ENCODE peak calls at places on chromosomes 16 and 17, in five cellular contexts. W, F, L, D and Q are unnamed samples.

GRCh38 chr17:18191967-18192366 is 8.3 kb downstream of the ALKBH5 start:
- DNase-seq in F (no peak), W (no peak), L (no peak), D (no peak), Q (no peak)

GRCh38 chr17:29116652-29117439 is 63.4 kb downstream of the MYO18A start:
- DNase-seq in W (peak; percentile 73), F (no peak), L (peak; percentile 71), D (peak; percentile 85), Q (peak; percentile 90)

GRCh38 chr17:32805029-32805976 is 71.6 kb downstream of the MYO1D start:
- DNase-seq in L (no peak), D (no peak), F (no peak), W (no peak), Q (no peak)

GRCh38 chr16:52799149-52799548 is 252.2 kb upstream of the TOX3 start:
- DNase-seq in F (no peak), W (no peak), D (no peak), L (no peak), Q (no peak)

GRCh38 chr17:56367381-56367780 is 214.1 kb downstream of the ANKFN1 start:
- DNase-seq in W (no peak), D (no peak), F (no peak), L (no peak), Q (no peak)

GRCh38 chr16:31704138-31704537 is 169.5 kb upstream of the ZNF267 start:
- DNase-seq in D (no peak), L (no peak), W (no peak), F (no peak), Q (no peak)

GRCh38 chr16:56932588-56933265 is 785 bp downstream of the HERPUD1 start:
- DNase-seq in L (peak; percentile 86), F (peak; percentile 80), D (peak; percentile 84), W (peak; percentile 70), Q (no peak)

GRCh38 chr16:12057276-12057675 is 80.7 kb downstream of the SNX29 start:
- DNase-seq in L (peak; percentile 68), D (no peak), W (no peak), F (no peak), Q (no peak)

GRCh38 chr17:27424941-27425340 is 31.3 kb upstream of the KSR1 start:
- DNase-seq in F (no peak), L (no peak), W (no peak), D (no peak), Q (no peak)

GRCh38 chr17:50021681-50022370 is 26.8 kb upstream of the DLX3 start:
- DNase-seq in L (no peak), D (no peak), F (no peak), W (no peak), Q (peak; percentile 65)

GRCh38 chr16:67202426-67202825 is 3.5 kb downstream of the ELMO3 start:
- DNase-seq in W (no peak), D (no peak), F (no peak), L (no peak), Q (no peak)

GRCh38 chr16:2150418-2151187 is 2.2 kb downstream of the RAB26 start:
- DNase-seq in W (no peak), D (no peak), L (peak; percentile 49), F (no peak), Q (no peak)

GRCh38 chr16:22397459-22397858 is 23.0 kb upstream of the CDR2 start:
- DNase-seq in L (peak; percentile 95), D (no peak), F (no peak), W (no peak), Q (no peak)

GRCh38 chr16:1428511-1428910 is 2.4 kb upstream of the PERCC1 start:
- DNase-seq in F (no peak), L (peak; percentile 26), D (no peak), W (no peak), Q (no peak)

GRCh38 chr17:82373731-82374625 is 2.4 kb downstream of the UTS2R start:
- DNase-seq in F (no peak), D (no peak), W (no peak), L (no peak), Q (no peak)

GRCh38 chr17:36665417-36665816 is 64.0 kb downstream of the MRM1 start:
- DNase-seq in W (no peak), D (no peak), F (no peak), L (no peak), Q (no peak)

GRCh38 chr16:68468849-68469248 is 20.5 kb upstream of the SMPD3 start:
- DNase-seq in F (no peak), D (no peak), W (no peak), L (no peak), Q (no peak)

GRCh38 chr17:82937411-82938371 is 97.9 kb upstream of the ZNF750 start:
- DNase-seq in F (no peak), D (no peak), W (no peak), L (no peak), Q (no peak)

GRCh38 chr17:76446449-76447231 is 6.3 kb downstream of the UBE2O start:
- DNase-seq in F (no peak), D (peak; percentile 20), L (peak; percentile 80), W (peak; percentile 79), Q (no peak)

GRCh38 chr17:70336411-70336810 is 167.1 kb downstream of the KCNJ2 start:
- DNase-seq in W (no peak), D (no peak), L (no peak), F (no peak), Q (no peak)

GRCh38 chr17:28338056-28338768 is 2.7 kb downstream of the TNFAIP1 start:
- DNase-seq in F (no peak), L (peak; percentile 78), W (no peak), D (no peak), Q (no peak)

GRCh38 chr17:55155867-55156560 is 108.7 kb upstream of the HLF start:
- DNase-seq in W (no peak), L (no peak), F (peak; percentile 63), D (no peak), Q (no peak)

GRCh38 chr16:49460786-49461470 is 87.3 kb downstream of the C16orf78 start:
- DNase-seq in W (no peak), L (no peak), F (no peak), D (no peak), Q (no peak)

GRCh38 chr17:39738568-39738901 is 797 bp downstream of the GRB7 start:
- DNase-seq in W (no peak), L (no peak), D (no peak), F (no peak), Q (no peak)

GRCh38 chr17:79851461-79851817 is 12.2 kb upstream of the CBX4 start:
- DNase-seq in L (no peak), F (peak; percentile 91), W (no peak), D (no peak), Q (no peak)

GRCh38 chr16:77780378-77780837 is 8.0 kb upstream of the VAT1L start:
- DNase-seq in F (no peak), W (no peak), D (no peak), L (peak; percentile 49), Q (no peak)

GRCh38 chr17:42682400-42683384 is at the start of gene CNTNAP1:
- DNase-seq in W (peak; percentile 83), D (no peak), L (peak; percentile 86), F (no peak), Q (peak; percentile 90)

GRCh38 chr17:44197980-44198720 is 1.5 kb downstream of the ATXN7L3 start:
- DNase-seq in D (peak; percentile 51), F (no peak), W (peak; percentile 31), L (peak; percentile 71), Q (no peak)
- TF ChIP-seq CTCF in D (no peak), F (no peak), W (peak; percentile 13), L (peak; percentile 12), Q (no peak)

GRCh38 chr16:17548825-17549224 is 78.1 kb upstream of the XYLT1 start:
- DNase-seq in F (no peak), W (no peak), D (no peak), L (no peak), Q (no peak)

GRCh38 chr16:17541324-17541723 is 70.6 kb upstream of the XYLT1 start:
- DNase-seq in F (no peak), L (no peak), D (no peak), W (no peak), Q (no peak)

GRCh38 chr16:17543073-17543472 is 72.3 kb upstream of the XYLT1 start:
- DNase-seq in L (no peak), D (no peak), W (no peak), F (no peak), Q (no peak)

GRCh38 chr16:17544304-17544703 is 73.5 kb upstream of the XYLT1 start:
- DNase-seq in F (no peak), D (no peak), W (no peak), L (no peak), Q (no peak)

GRCh38 chr16:17544785-17545184 is 74.0 kb upstream of the XYLT1 start:
- DNase-seq in L (no peak), W (no peak), F (no peak), D (peak; percentile 7), Q (no peak)
- TF ChIP-seq CTCF in L (no peak), W (no peak), F (no peak), D (no peak), Q (peak; percentile 13)

GRCh38 chr17:2837147-2837561 is 40.9 kb downstream of the RAP1GAP2 start:
- DNase-seq in W (no peak), D (no peak), L (no peak), F (no peak), Q (no peak)
- TF ChIP-seq CTCF in W (no peak), D (no peak), L (no peak), F (no peak), Q (no peak)

DNA sequence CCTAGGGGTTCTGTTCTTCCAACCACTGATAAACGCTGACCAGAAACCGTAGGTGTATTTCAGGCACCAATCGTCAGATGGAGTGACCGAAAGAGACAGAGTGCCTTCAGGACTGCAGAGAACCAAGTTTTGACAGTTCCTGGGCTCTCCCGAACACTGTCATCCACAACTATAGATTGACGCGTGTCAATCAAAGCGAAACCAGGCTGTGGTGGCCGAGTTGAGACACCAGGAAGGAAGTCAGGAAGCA is 11.9 kb upstream of the AURKB start:
- DNase-seq in D (no peak), F (no peak), W (no peak), L (no peak), Q (no peak)
- TF ChIP-seq CTCF in D (no peak), F (no peak), W (no peak), L (no peak), Q (no peak)